ENCODE peak calls at places on chromosomes 13 and 19, in five cellular contexts. One of them, this sample, is unnamed.

GRCh38 chr19:36488816-36489138 is 584 bp downstream of the ZNF566 start:
- DNase-seq in EL: peak; percentile 18
- DNase-seq in SJSA1: no peak
- DNase-seq in activated CD4-positive, alpha-beta T cell treated with anti-CD3 and anti-CD28 coated beads, Interleukin-2, amount 50 U/mL, for 48 hours: peak; percentile 51
- DNase-seq in frontal cortex: peak; percentile 29
- DNase-seq in this sample: no peak

GRCh38 chr19:30784850-30785459 is 412.8 kb downstream of the ZNF536 start:
- DNase-seq in EL: peak; percentile 11
- DNase-seq in SJSA1: peak; percentile 24
- DNase-seq in activated CD4-positive, alpha-beta T cell treated with anti-CD3 and anti-CD28 coated beads, Interleukin-2, amount 50 U/mL, for 48 hours: peak; percentile 71
- DNase-seq in frontal cortex: no peak
- DNase-seq in this sample: no peak

GRCh38 chr13:76225815-76226489 is 589.8 kb downstream of the LMO7 start:
- DNase-seq in EL: no peak
- DNase-seq in SJSA1: no peak
- DNase-seq in activated CD4-positive, alpha-beta T cell treated with anti-CD3 and anti-CD28 coated beads, Interleukin-2, amount 50 U/mL, for 48 hours: no peak
- DNase-seq in frontal cortex: no peak
- DNase-seq in this sample: no peak

GRCh38 chr13:112250788-112251445 is 125.2 kb upstream of the SPACA7 start:
- DNase-seq in EL: no peak
- DNase-seq in SJSA1: no peak
- DNase-seq in activated CD4-positive, alpha-beta T cell treated with anti-CD3 and anti-CD28 coated beads, Interleukin-2, amount 50 U/mL, for 48 hours: no peak
- DNase-seq in frontal cortex: no peak
- DNase-seq in this sample: no peak

GRCh38 chr13:23383151-23383550 is 50.4 kb downstream of the SACS start:
- DNase-seq in EL: no peak
- DNase-seq in SJSA1: no peak
- DNase-seq in activated CD4-positive, alpha-beta T cell treated with anti-CD3 and anti-CD28 coated beads, Interleukin-2, amount 50 U/mL, for 48 hours: no peak
- DNase-seq in frontal cortex: no peak
- DNase-seq in this sample: no peak

GRCh38 chr13:44147222-44147621 is 226.4 kb upstream of the SERP2 start:
- DNase-seq in EL: no peak
- DNase-seq in SJSA1: no peak
- DNase-seq in activated CD4-positive, alpha-beta T cell treated with anti-CD3 and anti-CD28 coated beads, Interleukin-2, amount 50 U/mL, for 48 hours: no peak
- DNase-seq in frontal cortex: no peak
- DNase-seq in this sample: no peak

GRCh38 chr19:7923295-7924191 is 2.4 kb downstream of the CTXN1 start:
- DNase-seq in EL: no peak
- DNase-seq in SJSA1: no peak
- DNase-seq in activated CD4-positive, alpha-beta T cell treated with anti-CD3 and anti-CD28 coated beads, Interleukin-2, amount 50 U/mL, for 48 hours: no peak
- DNase-seq in frontal cortex: no peak
- DNase-seq in this sample: no peak

GRCh38 chr19:1860133-1860775 is 3.1 kb downstream of the KLF16 start:
- DNase-seq in EL: peak; percentile 72
- DNase-seq in SJSA1: no peak
- DNase-seq in activated CD4-positive, alpha-beta T cell treated with anti-CD3 and anti-CD28 coated beads, Interleukin-2, amount 50 U/mL, for 48 hours: peak; percentile 66
- DNase-seq in frontal cortex: no peak
- DNase-seq in this sample: peak; percentile 57

GRCh38 chr13:101706651-101707050 is 254.2 kb downstream of the ITGBL1 start:
- DNase-seq in EL: peak; percentile 91
- DNase-seq in SJSA1: peak; percentile 40
- DNase-seq in activated CD4-positive, alpha-beta T cell treated with anti-CD3 and anti-CD28 coated beads, Interleukin-2, amount 50 U/mL, for 48 hours: peak; percentile 9
- DNase-seq in frontal cortex: no peak
- DNase-seq in this sample: peak; percentile 2

GRCh38 chr13:41883147-41883546 is 77.8 kb downstream of the VWA8 start:
- DNase-seq in EL: no peak
- DNase-seq in SJSA1: no peak
- DNase-seq in activated CD4-positive, alpha-beta T cell treated with anti-CD3 and anti-CD28 coated beads, Interleukin-2, amount 50 U/mL, for 48 hours: no peak
- DNase-seq in frontal cortex: no peak
- DNase-seq in this sample: no peak

GRCh38 chr13:97258801-97259200 is 36.7 kb downstream of the MBNL2 start:
- DNase-seq in EL: peak; percentile 71
- DNase-seq in SJSA1: no peak
- DNase-seq in activated CD4-positive, alpha-beta T cell treated with anti-CD3 and anti-CD28 coated beads, Interleukin-2, amount 50 U/mL, for 48 hours: no peak
- DNase-seq in frontal cortex: no peak
- DNase-seq in this sample: no peak

GRCh38 chr13:113061796-113062425 is 43.7 kb upstream of the F7 start:
- DNase-seq in EL: no peak
- DNase-seq in SJSA1: no peak
- DNase-seq in activated CD4-positive, alpha-beta T cell treated with anti-CD3 and anti-CD28 coated beads, Interleukin-2, amount 50 U/mL, for 48 hours: no peak
- DNase-seq in frontal cortex: no peak
- DNase-seq in this sample: no peak

GRCh38 chr13:110770678-110771077 is 57.2 kb downstream of the ING1 start:
- DNase-seq in EL: no peak
- DNase-seq in SJSA1: no peak
- DNase-seq in activated CD4-positive, alpha-beta T cell treated with anti-CD3 and anti-CD28 coated beads, Interleukin-2, amount 50 U/mL, for 48 hours: no peak
- DNase-seq in frontal cortex: no peak
- DNase-seq in this sample: no peak

GRCh38 chr13:28273919-28274318 is 135.6 kb downstream of the PAN3 start:
- DNase-seq in EL: no peak
- DNase-seq in SJSA1: no peak
- DNase-seq in activated CD4-positive, alpha-beta T cell treated with anti-CD3 and anti-CD28 coated beads, Interleukin-2, amount 50 U/mL, for 48 hours: no peak
- DNase-seq in frontal cortex: no peak
- DNase-seq in this sample: no peak

GRCh38 chr13:36880961-36881360 is 39.1 kb downstream of the SMAD9 start:
- DNase-seq in EL: no peak
- DNase-seq in SJSA1: no peak
- DNase-seq in activated CD4-positive, alpha-beta T cell treated with anti-CD3 and anti-CD28 coated beads, Interleukin-2, amount 50 U/mL, for 48 hours: no peak
- DNase-seq in frontal cortex: no peak
- DNase-seq in this sample: no peak

This sample was measured in T1000.